ENCODE peak calls at places on chromosome 4, in nine cellular contexts. U is neuronal stem cell; V is right lobe of liver; E is uterus; F is H9; W is CD8-positive, alpha-beta memory T cell; O is cardiac muscle cell; R is WERI-Rb-1; H is Karpas-422. M is an unnamed sample.

GRCh38 chr4:26736621-26737020 is 124.0 kb upstream of the STIM2 start:
- DNase-seq in H (peak), O (no peak), U (no peak), W (no peak), E (no peak), V (no peak), R (no peak), F (no peak), M (no peak)

GRCh38 chr4:119977135-119977534 is 89.5 kb downstream of the MAD2L1 start:
- DNase-seq in H (no peak), R (no peak), F (no peak), W (no peak), U (no peak), O (no peak), V (no peak), E (no peak), M (no peak)

GRCh38 chr4:48602222-48602621 is 112.2 kb downstream of the ZAR1 start:
- DNase-seq in W (no peak), R (no peak), V (no peak), U (no peak), H (no peak), E (no peak), F (no peak), O (no peak), M (no peak)

GRCh38 chr4:139916041-139916440 is 237.9 kb downstream of the MAML3 start:
- DNase-seq in O (no peak), W (no peak), V (no peak), H (no peak), F (no peak), E (no peak), R (no peak), U (no peak), M (no peak)

GRCh38 chr4:54568184-54568583 is 89.6 kb upstream of the KIT start:
- DNase-seq in F (no peak), R (no peak), V (no peak), O (no peak), U (no peak), H (no peak), E (no peak), W (no peak), M (no peak)

GRCh38 chr4:83556836-83557235 is 20.9 kb downstream of the GPAT3 start:
- DNase-seq in W (no peak), O (no peak), V (no peak), R (no peak), F (no peak), U (no peak), E (no peak), H (no peak), M (no peak)

GRCh38 chr4:6333301-6334202 is 63.9 kb downstream of the WFS1 start:
- DNase-seq in F (no peak), R (peak), H (peak), W (no peak), U (no peak), E (no peak), O (no peak), V (no peak), M (no peak)

GRCh38 chr4:41747230-41748055 is 1.1 kb downstream of the PHOX2B start:
- DNase-seq in U (peak), F (peak), R (no peak), E (no peak), O (no peak), W (no peak), H (no peak), V (no peak), M (no peak)

GRCh38 chr4:93788712-93789111 is 39.8 kb upstream of the ATOH1 start:
- DNase-seq in V (no peak), R (peak), E (no peak), O (peak), U (no peak), W (no peak), H (peak), F (no peak), M (no peak)

GRCh38 chr4:108396900-108397299 is 223.5 kb upstream of the RPL34 start:
- DNase-seq in F (no peak), O (no peak), V (no peak), U (peak), W (no peak), H (no peak), E (no peak), R (no peak), M (no peak)

GRCh38 chr4:164748375-164748774 is 5.6 kb upstream of the SMIM31 start:
- DNase-seq in F (no peak), R (no peak), H (peak), O (peak), U (no peak), E (no peak), V (no peak), W (no peak), M (no peak)

GRCh38 chr4:184961693-184962092 is 56.6 kb upstream of the HELT start:
- DNase-seq in R (no peak), W (no peak), O (no peak), H (no peak), U (no peak), V (no peak), F (peak), E (no peak), M (no peak)

GRCh38 chr4:139665690-139666529 is at the start of gene MGST2:
- DNase-seq in E (peak), U (peak), W (no peak), R (peak), O (peak), H (peak), F (peak), V (peak), M (peak)

GRCh38 chr4:83677656-83678055 is 141.7 kb downstream of the GPAT3 start:
- DNase-seq in U (no peak), H (no peak), V (no peak), F (no peak), R (no peak), W (no peak), E (no peak), O (no peak), M (no peak)

GRCh38 chr4:8167815-8168214 is 9.2 kb upstream of the ABLIM2 start:
- DNase-seq in R (no peak), W (no peak), F (no peak), V (no peak), E (no peak), U (no peak), H (no peak), O (no peak), M (no peak)

GRCh38 chr4:153479118-153479517 is 13.0 kb downstream of the TMEM131L start:
- DNase-seq in O (no peak), F (no peak), W (no peak), E (no peak), H (no peak), U (no peak), V (no peak), R (no peak), M (no peak)

GRCh38 chr4:4460759-4461158 is 73.9 kb downstream of the NSG1 start:
- DNase-seq in V (no peak), U (no peak), W (no peak), H (no peak), O (no peak), R (no peak), E (no peak), F (no peak), M (no peak)

GRCh38 chr4:127055349-127055748 is 577.4 kb upstream of the INTU start:
- DNase-seq in H (no peak), W (no peak), E (no peak), R (no peak), F (no peak), U (no peak), V (no peak), O (no peak), M (no peak)

GRCh38 chr4:28730304-28730703 is 1869.7 kb downstream of the STIM2 start:
- DNase-seq in E (no peak), O (no peak), R (no peak), V (no peak), U (no peak), W (no peak), H (no peak), F (no peak), M (no peak)

GRCh38 chr4:113433536-113434246 is 327.8 kb downstream of the CAMK2D start:
- DNase-seq in W (no peak), E (no peak), O (no peak), U (no peak), R (no peak), F (no peak), V (no peak), H (no peak), M (no peak)

GRCh38 chr4:2961411-2962098 is 1.7 kb downstream of the NOP14 start:
- DNase-seq in E (no peak), O (no peak), W (no peak), V (no peak), U (peak), H (no peak), F (peak), R (no peak), M (no peak)

GRCh38 chr4:96183630-96184029 is 343.7 kb downstream of the PDHA2 start:
- DNase-seq in U (no peak), V (no peak), O (no peak), R (no peak), E (no peak), H (no peak), F (no peak), W (no peak), M (no peak)

GRCh38 chr4:139943277-139943676 is 210.7 kb downstream of the MAML3 start:
- DNase-seq in F (no peak), W (no peak), R (peak), E (no peak), H (no peak), O (peak), U (peak), V (no peak), M (no peak)

GRCh38 chr4:149371021-149371420 is 444.6 kb downstream of the IQCM start:
- DNase-seq in H (peak), F (peak), O (peak), E (no peak), W (no peak), U (peak), V (peak), R (peak), M (peak)

DNA sequence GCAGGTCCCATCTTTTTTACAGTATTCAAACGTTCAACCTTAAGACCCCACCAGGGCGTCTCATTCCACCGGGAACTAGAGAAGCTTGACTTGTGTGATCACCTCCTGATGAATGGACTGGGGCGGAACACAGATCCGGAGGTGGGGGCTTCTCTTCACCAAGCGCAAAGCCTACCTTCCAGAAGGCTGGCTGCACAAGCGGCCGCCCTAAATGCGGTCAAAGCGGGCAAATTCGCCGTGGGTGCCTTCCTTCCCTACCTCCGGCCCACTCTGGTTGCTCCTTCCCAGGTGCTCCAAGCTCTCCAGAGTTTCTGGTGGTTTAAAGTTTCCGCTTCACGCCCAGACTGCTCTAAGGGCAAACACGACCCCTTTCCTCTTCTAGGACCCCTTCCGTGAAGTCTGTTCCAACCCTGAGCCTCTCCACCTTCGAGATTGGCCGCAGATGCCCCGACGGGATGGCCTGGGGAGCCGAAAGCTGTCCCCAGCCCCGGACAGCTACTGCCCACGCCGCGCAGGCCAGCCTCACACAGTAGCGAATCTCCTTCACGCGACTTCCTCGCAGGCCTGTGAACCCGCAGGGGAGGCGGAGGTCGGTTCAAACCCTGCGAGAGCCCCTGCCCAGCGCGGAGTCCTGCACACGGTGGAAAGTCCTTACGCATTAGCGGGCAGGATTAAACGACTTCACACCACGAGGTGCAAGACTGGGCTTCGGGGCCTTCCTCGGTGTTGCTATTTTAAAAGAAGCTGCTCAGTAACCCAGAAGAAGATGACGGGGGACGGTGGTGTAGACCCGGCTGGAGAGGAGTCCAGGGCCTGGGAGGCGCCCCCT is 1.6 kb upstream of the WWC2 start:
- DNase-seq in O (no peak), H (no peak), F (peak), V (peak), E (peak), W (no peak), R (no peak), U (peak), M (no peak)
- H3K27ac ChIP-seq in O (no peak), H (no peak), F (no peak), V (peak), E (peak), W (no peak), R (no peak), U (no peak), M (peak)

DNA sequence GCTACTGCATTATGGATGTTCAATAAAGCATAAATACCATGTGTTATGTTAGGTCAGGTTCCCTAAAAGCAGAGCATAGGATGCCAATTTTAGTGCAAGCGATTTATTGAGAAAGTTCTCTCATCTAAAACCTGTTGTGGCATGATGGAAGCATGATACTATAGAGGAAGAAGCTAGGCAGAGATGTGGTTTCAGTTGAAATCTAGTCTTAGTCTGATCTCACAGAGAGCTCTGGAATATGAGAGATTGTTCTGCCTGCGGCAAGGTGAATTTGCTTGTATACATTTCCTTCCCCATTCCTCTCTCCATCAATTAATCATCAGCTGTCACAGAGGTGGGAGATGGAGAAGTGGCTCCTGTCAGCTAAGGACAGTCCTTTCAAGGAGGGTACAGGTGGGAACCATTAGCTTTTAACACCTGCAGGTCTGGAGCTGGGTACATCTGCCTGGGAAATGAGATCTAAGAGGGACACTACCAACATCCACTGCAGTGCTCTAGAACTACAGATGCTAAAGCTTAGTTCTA is 252.4 kb downstream of the CFAP299 start:
- DNase-seq in R (no peak), F (no peak), E (no peak), O (no peak), U (no peak), H (no peak), W (no peak), V (no peak), M (no peak)
- H3K27ac ChIP-seq in R (no peak), F (no peak), E (no peak), O (no peak), U (no peak), H (no peak), W (no peak), V (no peak), M (no peak)

GRCh38 chr4:169621754-169622481 is 1.5 kb downstream of the CLCN3 start:
- DNase-seq in V (no peak), H (peak), W (peak), U (no peak), F (no peak), E (no peak), R (no peak), O (no peak), M (no peak)
- H3K27ac ChIP-seq in V (peak), H (peak), W (peak), U (no peak), F (no peak), E (no peak), R (no peak), O (no peak), M (no peak)

GRCh38 chr4:22500128-22500611 is 15.7 kb downstream of the ADGRA3 start:
- DNase-seq in E (no peak), F (no peak), V (no peak), R (no peak), H (no peak), U (no peak), W (no peak), O (no peak), M (no peak)
- H3K27ac ChIP-seq in E (no peak), F (peak), V (peak), R (no peak), H (no peak), U (no peak), W (no peak), O (peak), M (no peak)

M was measured in coronary artery.